ENCODE peak calls at places on chromosomes 12 and 14, in six cellular contexts. L is endothelial cell of umbilical vein, H is WTC11, N is GM12878, Z is HCT116, X is K562. T is an unnamed sample.

GRCh38 chr12:112258926-112259325 is 123.3 kb downstream of the HECTD4 start:
- DNase-seq in X (no peak), H (no peak), N (no peak), Z (no peak), L (no peak), T (no peak)

GRCh38 chr14:28012629-28013415 is 753.8 kb upstream of the FOXG1 start:
- DNase-seq in L (no peak), X (no peak), N (no peak), H (peak), Z (no peak), T (no peak)

GRCh38 chr14:93035917-93036651 is 79.6 kb downstream of the ITPK1 start:
- DNase-seq in X (peak), H (no peak), L (no peak), N (no peak), Z (no peak), T (peak)

GRCh38 chr14:105952222-105952621 is 425.8 kb downstream of the TMEM121 start:
- DNase-seq in X (no peak), H (no peak), L (no peak), N (no peak), Z (no peak), T (no peak)

GRCh38 chr12:39605501-39605900 is 14.1 kb downstream of the ABCD2 start:
- DNase-seq in N (no peak), L (no peak), Z (peak), H (no peak), X (no peak), T (no peak)

GRCh38 chr12:57896437-57897201 is 44.7 kb upstream of the ATP23 start:
- DNase-seq in Z (no peak), N (no peak), L (peak), H (peak), X (no peak), T (peak)

GRCh38 chr12:93060666-93061413 is 131.7 kb upstream of the EEA1 start:
- DNase-seq in H (no peak), N (peak), X (peak), L (peak), Z (no peak), T (no peak)

GRCh38 chr12:122306407-122306806 is 40.1 kb upstream of the VPS33A start:
- DNase-seq in L (no peak), Z (no peak), N (no peak), H (peak), X (peak), T (no peak)

GRCh38 chr12:114713466-114714215 is 29.7 kb upstream of the TBX3 start:
- DNase-seq in H (no peak), Z (no peak), X (no peak), N (no peak), L (no peak), T (no peak)

GRCh38 chr14:68397371-68397779 is 395.5 kb downstream of the ZFP36L1 start:
- DNase-seq in Z (no peak), N (no peak), L (no peak), H (no peak), X (no peak), T (no peak)

GRCh38 chr14:23881292-23881691 is 72.3 kb upstream of the DHRS4 start:
- DNase-seq in N (no peak), X (no peak), L (no peak), Z (no peak), H (no peak), T (no peak)

GRCh38 chr14:84929834-84930233 is 600.1 kb upstream of the FLRT2 start:
- DNase-seq in N (no peak), H (no peak), L (no peak), X (no peak), Z (no peak), T (no peak)

GRCh38 chr12:452667-453210 is 7.0 kb upstream of the B4GALNT3 start:
- DNase-seq in X (peak), H (peak), N (no peak), Z (no peak), L (no peak), T (no peak)

GRCh38 chr12:117105902-117106301 is 6.7 kb upstream of the TESC start:
- DNase-seq in X (no peak), N (peak), L (no peak), H (no peak), Z (peak), T (no peak)

GRCh38 chr14:31362746-31363145 is 57.6 kb downstream of the HEATR5A start:
- DNase-seq in L (no peak), N (no peak), X (no peak), Z (no peak), H (no peak), T (no peak)

GRCh38 chr12:81329088-81329487 is 251.2 kb downstream of the ACSS3 start:
- DNase-seq in H (peak), L (peak), N (no peak), X (peak), Z (no peak), T (no peak)

GRCh38 chr12:5889381-5890047 is 55.5 kb downstream of the ANO2 start:
- DNase-seq in H (no peak), Z (peak), L (no peak), N (no peak), X (peak), T (no peak)

GRCh38 chr14:48936352-48936751 is 649.8 kb downstream of the RPS29 start:
- DNase-seq in Z (no peak), L (peak), H (no peak), N (no peak), X (no peak), T (no peak)

GRCh38 chr14:36684946-36685345 is 23.3 kb downstream of the PAX9 start:
- DNase-seq in X (no peak), Z (no peak), N (no peak), H (no peak), L (no peak), T (no peak)

GRCh38 chr14:36690301-36691020 is 28.8 kb downstream of the PAX9 start:
- DNase-seq in X (no peak), Z (no peak), H (no peak), N (no peak), L (no peak), T (peak)
- TF ChIP-seq MAX in X (no peak), Z (no peak), H (no peak), N (no peak), L (no peak), T (no peak)

GRCh38 chr12:131921866-131922769 is 7.0 kb upstream of the PUS1 start:
- DNase-seq in L (no peak), Z (no peak), H (no peak), X (no peak), N (no peak), T (no peak)

GRCh38 chr12:131920157-131920508 is 8.9 kb upstream of the PUS1 start:
- DNase-seq in Z (no peak), H (no peak), X (no peak), L (no peak), N (no peak), T (no peak)

GRCh38 chr12:131919366-131920156 is 9.5 kb upstream of the PUS1 start:
- DNase-seq in N (no peak), H (no peak), Z (no peak), X (no peak), L (no peak), T (no peak)

GRCh38 chr12:131922772-131923171 is 6.3 kb upstream of the PUS1 start:
- DNase-seq in N (no peak), L (no peak), H (no peak), Z (no peak), X (no peak), T (no peak)

DNA sequence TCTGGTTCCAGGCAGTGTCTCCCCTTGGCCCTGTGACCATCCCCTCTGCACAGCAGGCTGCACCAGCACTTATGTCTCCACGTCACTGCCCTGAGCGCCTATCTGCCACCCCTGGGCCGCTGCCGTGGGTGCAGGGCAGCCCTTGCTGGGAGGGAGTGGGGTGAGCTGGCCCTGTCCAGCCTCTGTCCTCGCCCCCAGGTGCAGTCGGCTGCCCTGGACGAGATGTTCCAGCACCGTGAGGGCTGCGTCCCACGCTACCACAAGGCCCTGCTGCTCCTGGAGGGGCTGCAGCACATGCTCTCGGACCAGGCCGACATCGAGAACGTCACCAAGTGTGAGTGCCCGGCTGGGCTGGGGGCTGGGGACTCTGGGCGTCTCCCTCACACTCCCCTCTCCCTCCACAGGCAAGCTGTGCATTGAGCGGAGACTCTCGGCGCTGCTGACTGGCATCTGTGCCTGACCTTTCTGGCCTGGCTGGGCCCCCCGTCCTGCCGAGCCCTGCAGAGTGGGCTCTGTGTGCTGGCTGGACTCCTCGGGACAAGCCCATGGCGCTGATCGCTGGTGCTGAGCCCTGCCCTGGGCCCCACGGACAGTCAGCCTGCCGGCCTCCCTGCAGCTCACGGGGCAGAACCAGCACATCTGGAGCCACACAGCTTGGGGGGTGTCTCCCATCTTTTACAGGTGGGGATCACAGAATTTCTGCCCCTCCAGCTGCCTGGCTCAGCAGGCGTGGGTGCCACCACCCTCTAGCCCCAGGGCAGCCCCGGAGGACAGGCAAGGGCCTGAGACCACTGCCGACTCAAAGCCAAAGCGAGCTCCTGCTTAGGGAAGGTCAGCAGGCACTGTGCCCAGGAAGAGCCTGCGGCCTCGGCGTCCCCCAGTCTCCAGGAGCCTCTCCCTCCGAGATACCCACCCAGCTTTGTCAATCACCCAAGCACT is 7.9 kb upstream of the PUS1 start:
- DNase-seq in H (no peak), X (no peak), Z (no peak), N (no peak), L (no peak), T (no peak)
- TF ChIP-seq MAX in H (no peak), X (no peak), Z (no peak), N (no peak), L (no peak), T (no peak)

GRCh38 chr12:64459388-64460024 is 7.6 kb downstream of the TBK1 start:
- DNase-seq in X (no peak), N (no peak), Z (no peak), H (no peak), L (peak), T (no peak)

GRCh38 chr12:64456119-64456518 is 4.2 kb downstream of the TBK1 start:
- DNase-seq in N (no peak), L (no peak), H (no peak), Z (no peak), X (no peak), T (no peak)

GRCh38 chr12:64457923-64458322 is 6.0 kb downstream of the TBK1 start:
- DNase-seq in N (no peak), Z (no peak), L (no peak), X (no peak), H (no peak), T (no peak)

GRCh38 chr12:64457466-64457865 is 5.5 kb downstream of the TBK1 start:
- DNase-seq in Z (no peak), X (no peak), N (no peak), L (no peak), H (no peak), T (no peak)

DNA sequence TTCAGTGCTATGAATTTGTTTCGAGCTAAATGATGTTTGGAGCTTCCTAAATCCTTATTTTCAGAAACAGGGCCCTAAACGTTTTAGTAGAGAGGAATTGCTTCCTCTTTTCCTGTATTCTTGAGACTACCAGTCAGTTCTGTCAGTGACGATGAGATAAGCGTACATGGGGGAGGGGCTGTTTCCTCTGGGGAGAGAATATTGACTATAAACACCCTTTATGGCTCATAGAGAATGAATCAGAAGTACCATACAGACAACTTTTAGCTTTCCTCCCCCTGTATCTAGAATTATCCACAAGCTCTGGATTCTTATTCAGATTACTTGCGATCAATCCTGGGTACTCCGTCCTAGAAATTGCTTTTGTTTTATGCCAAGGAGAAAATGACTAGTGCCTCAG is 5.1 kb downstream of the TBK1 start:
- DNase-seq in N (no peak), H (no peak), X (peak), L (peak), Z (no peak), T (no peak)
- TF ChIP-seq MAX in N (no peak), H (no peak), X (no peak), L (no peak), Z (no peak), T (no peak)

GRCh38 chr14:77024171-77024627 is 4.3 kb downstream of the IRF2BPL start:
- DNase-seq in Z (no peak), N (no peak), H (peak), X (peak), L (no peak), T (no peak)
- TF ChIP-seq MAX in Z (no peak), N (no peak), H (peak), X (no peak), L (no peak), T (peak)

T was measured in A549.